ENCODE peak calls at places on chromosomes 3 and 15, in seven cellular contexts. One of them, this sample, is unnamed.

GRCh38 chr3:10546181-10546624 is 40.8 kb upstream of the ATP2B2 start:
- DNase-seq in trophoblast cell: no peak
- DNase-seq in H9: peak
- DNase-seq in mesenchymal stem cell: no peak
- DNase-seq in H1: no peak
- DNase-seq in mesendoderm: no peak
- DNase-seq in IMR-90: no peak
- DNase-seq in this sample: no peak

GRCh38 chr3:156246939-156247725 is 126.8 kb downstream of the KCNAB1 start:
- DNase-seq in trophoblast cell: no peak
- DNase-seq in H9: no peak
- DNase-seq in mesenchymal stem cell: no peak
- DNase-seq in H1: no peak
- DNase-seq in mesendoderm: no peak
- DNase-seq in IMR-90: peak
- DNase-seq in this sample: no peak

GRCh38 chr3:133476971-133477375 is 77.1 kb downstream of the BFSP2 start:
- DNase-seq in trophoblast cell: no peak
- DNase-seq in H9: no peak
- DNase-seq in mesenchymal stem cell: no peak
- DNase-seq in H1: no peak
- DNase-seq in mesendoderm: no peak
- DNase-seq in IMR-90: no peak
- DNase-seq in this sample: no peak

GRCh38 chr3:126827121-126827520 is 123.1 kb downstream of the CHCHD6 start:
- DNase-seq in trophoblast cell: no peak
- DNase-seq in H9: no peak
- DNase-seq in mesenchymal stem cell: no peak
- DNase-seq in H1: no peak
- DNase-seq in mesendoderm: no peak
- DNase-seq in IMR-90: peak
- DNase-seq in this sample: no peak

GRCh38 chr3:148450819-148451218 is 246.9 kb upstream of the AGTR1 start:
- DNase-seq in trophoblast cell: no peak
- DNase-seq in H9: peak
- DNase-seq in mesenchymal stem cell: no peak
- DNase-seq in H1: no peak
- DNase-seq in mesendoderm: no peak
- DNase-seq in IMR-90: no peak
- DNase-seq in this sample: no peak

GRCh38 chr3:189714991-189715961 is 84.1 kb downstream of the TP63 start:
- DNase-seq in trophoblast cell: no peak
- DNase-seq in H9: no peak
- DNase-seq in mesenchymal stem cell: peak
- DNase-seq in H1: no peak
- DNase-seq in mesendoderm: no peak
- DNase-seq in IMR-90: peak
- DNase-seq in this sample: no peak

GRCh38 chr15:92167413-92167950 is 226.2 kb upstream of the ST8SIA2 start:
- DNase-seq in trophoblast cell: no peak
- DNase-seq in H9: no peak
- DNase-seq in mesenchymal stem cell: no peak
- DNase-seq in H1: no peak
- DNase-seq in mesendoderm: no peak
- DNase-seq in IMR-90: no peak
- DNase-seq in this sample: no peak

GRCh38 chr3:33131328-33132018 is 17.7 kb downstream of the CRTAP start:
- DNase-seq in trophoblast cell: peak
- DNase-seq in H9: peak
- DNase-seq in mesenchymal stem cell: peak
- DNase-seq in H1: peak
- DNase-seq in mesendoderm: peak
- DNase-seq in IMR-90: peak
- DNase-seq in this sample: peak

GRCh38 chr3:79378064-79378463 is 389.7 kb downstream of the ROBO1 start:
- DNase-seq in trophoblast cell: no peak
- DNase-seq in H9: no peak
- DNase-seq in mesenchymal stem cell: peak
- DNase-seq in H1: no peak
- DNase-seq in mesendoderm: no peak
- DNase-seq in IMR-90: no peak
- DNase-seq in this sample: no peak
- H3K23ac ChIP-seq in trophoblast cell: no peak
- H3K23ac ChIP-seq in H9: no peak
- H3K23ac ChIP-seq in mesenchymal stem cell: no peak
- H3K23ac ChIP-seq in H1: no peak
- H3K23ac ChIP-seq in mesendoderm: no peak
- H3K23ac ChIP-seq in IMR-90: no peak
- H3K23ac ChIP-seq in this sample: no peak

DNA sequence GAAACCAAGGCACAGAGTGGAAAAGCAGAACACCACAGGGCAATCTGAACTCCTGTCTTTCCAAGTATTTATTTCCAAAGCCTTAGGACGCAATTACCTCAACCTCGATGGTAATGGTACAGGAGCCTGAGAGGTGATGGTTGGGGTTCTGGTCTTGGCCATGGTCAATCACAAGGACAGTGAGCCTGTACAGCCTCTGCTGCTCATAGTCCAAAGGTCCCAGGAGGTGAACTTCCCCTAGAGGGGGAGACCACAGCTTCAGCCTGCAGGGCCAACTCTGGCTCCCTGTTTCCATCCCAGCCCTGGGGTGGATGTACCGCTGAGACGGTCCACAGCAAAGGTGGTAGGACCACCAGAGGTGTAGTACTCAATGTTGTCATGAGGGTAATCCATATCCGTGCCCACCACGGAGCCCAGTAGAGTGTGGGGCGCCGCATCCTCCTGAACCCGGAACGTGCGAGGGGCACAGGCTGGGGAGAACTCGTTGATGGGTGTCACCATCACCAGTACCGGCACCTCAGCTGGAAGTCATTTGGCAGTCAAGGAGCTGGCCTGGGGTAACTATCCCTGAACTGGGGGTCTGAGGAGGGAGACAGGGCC is 6.1 kb downstream of the CDHR4 start:
- DNase-seq in trophoblast cell: no peak
- DNase-seq in H9: no peak
- DNase-seq in mesenchymal stem cell: no peak
- DNase-seq in H1: no peak
- DNase-seq in mesendoderm: no peak
- DNase-seq in IMR-90: no peak
- DNase-seq in this sample: no peak
- H3K23ac ChIP-seq in trophoblast cell: no peak
- H3K23ac ChIP-seq in H9: no peak
- H3K23ac ChIP-seq in mesenchymal stem cell: no peak
- H3K23ac ChIP-seq in H1: no peak
- H3K23ac ChIP-seq in mesendoderm: no peak
- H3K23ac ChIP-seq in IMR-90: no peak
- H3K23ac ChIP-seq in this sample: peak

GRCh38 chr3:55471084-55471483 is 16.0 kb downstream of the WNT5A start:
- DNase-seq in trophoblast cell: no peak
- DNase-seq in H9: no peak
- DNase-seq in mesenchymal stem cell: no peak
- DNase-seq in H1: no peak
- DNase-seq in mesendoderm: no peak
- DNase-seq in IMR-90: no peak
- DNase-seq in this sample: no peak
- H3K23ac ChIP-seq in trophoblast cell: no peak
- H3K23ac ChIP-seq in H9: no peak
- H3K23ac ChIP-seq in mesenchymal stem cell: no peak
- H3K23ac ChIP-seq in H1: no peak
- H3K23ac ChIP-seq in mesendoderm: no peak
- H3K23ac ChIP-seq in IMR-90: peak
- H3K23ac ChIP-seq in this sample: no peak

GRCh38 chr3:152396867-152397266 is 128.1 kb downstream of the MBNL1 start:
- DNase-seq in trophoblast cell: no peak
- DNase-seq in H9: no peak
- DNase-seq in mesenchymal stem cell: no peak
- DNase-seq in H1: no peak
- DNase-seq in mesendoderm: no peak
- DNase-seq in IMR-90: no peak
- DNase-seq in this sample: no peak

GRCh38 chr3:152399374-152399773 is 130.6 kb downstream of the MBNL1 start:
- DNase-seq in trophoblast cell: no peak
- DNase-seq in H9: no peak
- DNase-seq in mesenchymal stem cell: peak
- DNase-seq in H1: no peak
- DNase-seq in mesendoderm: no peak
- DNase-seq in IMR-90: peak
- DNase-seq in this sample: no peak

GRCh38 chr3:152400912-152401311 is 132.2 kb downstream of the MBNL1 start:
- DNase-seq in trophoblast cell: no peak
- DNase-seq in H9: no peak
- DNase-seq in mesenchymal stem cell: peak
- DNase-seq in H1: no peak
- DNase-seq in mesendoderm: no peak
- DNase-seq in IMR-90: peak
- DNase-seq in this sample: no peak

GRCh38 chr3:152395764-152396163 is 127.0 kb downstream of the MBNL1 start:
- DNase-seq in trophoblast cell: no peak
- DNase-seq in H9: no peak
- DNase-seq in mesenchymal stem cell: no peak
- DNase-seq in H1: no peak
- DNase-seq in mesendoderm: peak
- DNase-seq in IMR-90: no peak
- DNase-seq in this sample: no peak

DNA sequence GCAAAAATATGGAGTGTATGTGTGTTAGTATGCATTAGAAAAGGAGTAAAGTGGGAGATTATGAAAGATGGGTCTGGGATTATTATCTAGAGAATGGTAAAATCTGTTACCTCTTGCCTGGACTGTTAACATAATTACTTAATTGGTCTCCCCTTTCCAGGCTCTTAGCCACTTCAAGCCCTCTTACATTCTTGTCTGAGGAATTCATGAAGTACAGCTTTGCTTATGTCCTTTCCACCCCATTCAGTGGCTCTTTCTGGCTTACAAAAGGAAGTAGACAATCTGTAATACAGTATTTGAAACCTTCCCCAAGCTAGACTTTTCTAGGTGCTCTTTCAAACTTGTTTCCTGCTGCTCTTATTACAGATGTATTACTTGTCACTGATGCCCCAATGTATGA is 129.8 kb downstream of the MBNL1 start:
- DNase-seq in trophoblast cell: no peak
- DNase-seq in H9: no peak
- DNase-seq in mesenchymal stem cell: no peak
- DNase-seq in H1: no peak
- DNase-seq in mesendoderm: no peak
- DNase-seq in IMR-90: no peak
- DNase-seq in this sample: no peak
- H3K23ac ChIP-seq in trophoblast cell: no peak
- H3K23ac ChIP-seq in H9: no peak
- H3K23ac ChIP-seq in mesenchymal stem cell: no peak
- H3K23ac ChIP-seq in H1: no peak
- H3K23ac ChIP-seq in mesendoderm: no peak
- H3K23ac ChIP-seq in IMR-90: peak
- H3K23ac ChIP-seq in this sample: no peak

GRCh38 chr15:27570746-27571145 is 528.4 kb downstream of the OCA2 start:
- DNase-seq in trophoblast cell: no peak
- DNase-seq in H9: no peak
- DNase-seq in mesenchymal stem cell: no peak
- DNase-seq in H1: no peak
- DNase-seq in mesendoderm: no peak
- DNase-seq in IMR-90: no peak
- DNase-seq in this sample: no peak
- H3K23ac ChIP-seq in trophoblast cell: no peak
- H3K23ac ChIP-seq in H9: no peak
- H3K23ac ChIP-seq in mesenchymal stem cell: no peak
- H3K23ac ChIP-seq in H1: no peak
- H3K23ac ChIP-seq in mesendoderm: no peak
- H3K23ac ChIP-seq in IMR-90: no peak
- H3K23ac ChIP-seq in this sample: no peak